ENCODE peak calls at places on chromosomes 16 and 17, in ten cellular contexts. L is A549, D is thyroid gland, J is sigmoid colon, X is adrenal gland, T is body of pancreas, W is heart left ventricle, H is spleen, I is IMR-90, Z is tibial nerve. V is an unnamed sample.
A peak's percentile ranks its signal among the peaks of the same experiment; 100 is the strongest.

GRCh38 chr16:72241930-72242329 is 70.0 kb upstream of the PMFBP1 start:
- DNase-seq in I (peak; percentile 55), X (peak; percentile 15), J (no peak), D (peak; percentile 3), T (peak; percentile 37), Z (no peak), W (no peak), H (no peak), L (peak; percentile 60), V (no peak)

GRCh38 chr17:75516619-75517276 is 420 bp downstream of the TSEN54 start:
- DNase-seq in T (peak; percentile 35), D (peak; percentile 21), X (peak; percentile 48), Z (no peak), I (no peak), L (no peak), W (peak; percentile 47), H (peak; percentile 91), J (no peak), V (peak; percentile 36)

GRCh38 chr17:2043785-2044184 is 2.0 kb downstream of the OVCA2 start:
- DNase-seq in Z (no peak), W (no peak), X (no peak), H (no peak), T (no peak), D (no peak), L (peak; percentile 50), I (peak; percentile 80), J (no peak), V (no peak)

GRCh38 chr16:86026136-86026905 is 127.4 kb downstream of the IRF8 start:
- DNase-seq in D (no peak), L (no peak), W (no peak), T (no peak), I (no peak), H (no peak), J (peak; percentile 27), Z (no peak), X (no peak), V (no peak)

GRCh38 chr16:63289834-63290460 is 1253.7 kb upstream of the CDH8 start:
- DNase-seq in I (no peak), H (peak; percentile 29), T (peak; percentile 49), L (peak; percentile 48), J (peak; percentile 60), Z (no peak), D (peak; percentile 13), X (peak; percentile 34), W (peak; percentile 8), V (no peak)

GRCh38 chr16:19701091-19701490 is 16.9 kb downstream of the KNOP1 start:
- DNase-seq in J (no peak), T (no peak), Z (no peak), D (no peak), W (no peak), H (no peak), I (peak; percentile 24), L (no peak), X (no peak), V (no peak)

GRCh38 chr16:78962457-78962929 is 638.0 kb downstream of the MAF start:
- DNase-seq in X (no peak), T (no peak), H (no peak), Z (no peak), W (no peak), I (no peak), D (peak; percentile 8), J (no peak), L (no peak), V (no peak)

GRCh38 chr17:1273492-1274242 is 3.4 kb downstream of the BHLHA9 start:
- DNase-seq in J (no peak), T (no peak), Z (no peak), W (no peak), H (no peak), X (no peak), I (no peak), L (peak; percentile 33), D (no peak), V (no peak)

GRCh38 chr16:68086860-68087268 is 1.7 kb downstream of the NFATC3 start:
- DNase-seq in L (no peak), H (no peak), X (no peak), Z (no peak), I (no peak), J (no peak), D (no peak), W (no peak), T (no peak), V (no peak)

DNA sequence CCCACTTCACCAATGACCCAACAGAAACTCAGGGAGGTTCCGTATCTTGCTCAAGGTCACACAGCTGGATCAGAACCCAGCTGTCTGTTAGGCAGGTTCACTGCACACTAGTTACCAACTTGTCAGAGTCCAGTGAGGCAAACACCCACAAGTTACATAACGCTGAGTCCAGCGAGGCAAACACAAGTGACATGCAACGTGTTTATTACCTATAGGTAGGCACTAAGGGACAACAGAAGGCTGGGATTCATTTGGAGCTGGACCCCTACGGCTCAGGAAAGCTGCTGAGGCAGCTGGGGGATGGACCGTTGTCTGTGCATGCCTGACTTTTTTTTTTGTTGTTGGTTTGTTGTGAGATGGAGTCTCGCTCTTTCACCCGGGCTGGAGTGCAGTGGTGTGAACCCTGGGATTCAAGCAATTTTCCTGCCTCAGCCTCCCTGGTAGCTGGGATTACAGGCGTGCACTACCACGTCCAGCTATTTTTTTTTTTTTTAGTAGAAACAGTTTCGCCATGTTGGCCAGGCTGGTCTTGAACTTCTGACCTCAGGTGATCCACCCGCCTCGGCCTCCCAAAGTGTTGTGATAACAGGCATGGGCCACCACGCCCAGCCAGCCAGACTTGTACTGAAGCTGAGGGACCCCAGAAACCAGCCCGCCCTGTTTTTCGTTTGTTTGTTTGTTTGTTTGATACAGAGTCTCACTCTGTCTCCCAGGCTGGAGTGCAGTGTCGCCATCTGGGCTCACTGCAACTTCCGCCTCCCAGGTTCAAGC is 1.9 kb upstream of the RSAD1 start:
- DNase-seq in H (peak; percentile 47), D (no peak), Z (no peak), I (no peak), W (no peak), L (no peak), X (no peak), T (peak; percentile 75), J (no peak), V (no peak)
- H3K4me3 ChIP-seq in H (no peak overlapping the region), D (no peak overlapping the region), Z (no peak overlapping the region), I (no peak overlapping the region), W (no peak overlapping the region), L (no peak overlapping the region), X (no peak overlapping the region), T (no peak overlapping the region), J (no peak overlapping the region), V (no peak overlapping the region)

DNA sequence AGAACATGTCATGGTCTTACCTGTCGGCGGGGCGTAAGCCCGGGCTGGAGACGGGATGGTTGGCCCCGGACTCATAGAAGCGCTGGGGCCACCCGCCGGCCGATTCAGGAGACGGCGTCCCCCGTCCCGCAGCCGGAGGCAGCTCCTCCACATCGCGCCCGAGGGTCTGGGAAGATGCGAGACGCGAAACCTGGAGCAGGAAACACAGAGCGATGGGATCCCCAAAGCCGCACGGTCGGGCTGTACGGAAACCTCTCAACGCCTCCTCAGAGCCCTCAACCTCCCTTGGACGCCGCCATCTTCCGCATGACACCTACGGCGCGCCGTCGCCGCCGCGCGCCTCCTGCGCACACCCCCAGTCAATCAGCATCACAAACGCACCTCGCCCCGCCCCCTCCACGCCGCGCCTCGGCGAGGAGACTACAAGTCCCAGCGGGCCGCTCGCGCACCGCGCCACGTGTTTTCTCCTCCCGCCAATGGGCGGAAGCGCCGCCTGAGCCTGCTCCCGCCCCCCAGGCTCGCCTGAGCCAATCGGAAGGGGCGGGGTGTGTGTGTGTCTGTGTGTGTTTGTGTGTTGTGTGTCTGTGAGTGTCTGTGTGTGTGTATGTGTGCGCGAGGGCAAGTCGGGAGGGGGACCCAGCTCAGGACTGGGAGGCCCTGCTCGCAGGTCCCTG is at the start of the genes ATPAF2 and GID4:
- DNase-seq in J (peak; percentile 100), Z (peak; percentile 99), L (peak; percentile 100), X (peak; percentile 100), H (peak; percentile 100), W (peak; percentile 99), D (peak; percentile 100), I (peak; percentile 98), T (peak; percentile 99), V (peak; percentile 100)
- TF ChIP-seq POLR2A in J (no peak), Z (peak; percentile 35), L (peak; percentile 58), X (no peak), H (no peak), W (no peak), D (no peak), I (peak; percentile 49), T (peak; percentile 63), V (peak; percentile 49)

GRCh38 chr16:25172831-25173230 is 43.9 kb upstream of the AQP8 start:
- DNase-seq in D (no peak), Z (no peak), H (no peak), T (peak; percentile 46), I (no peak), L (no peak), W (no peak), J (no peak), X (no peak), V (no peak)
- H3K4me3 ChIP-seq in D (no peak overlapping the region), Z (no peak overlapping the region), H (no peak overlapping the region), T (no peak overlapping the region), I (no peak overlapping the region), L (no peak overlapping the region), W (no peak overlapping the region), J (no peak overlapping the region), X (no peak overlapping the region), V (no peak overlapping the region)

GRCh38 chr17:73194514-73195222 is 1.8 kb downstream of the COG1 start:
- DNase-seq in W (no peak), J (no peak), L (no peak), T (no peak), X (no peak), Z (no peak), I (peak; percentile 90), D (no peak), H (no peak), V (no peak)

GRCh38 chr17:73191443-73192218 is 1.2 kb upstream of the COG1 start:
- DNase-seq in D (peak; percentile 79), Z (peak; percentile 63), W (peak; percentile 57), T (peak; percentile 70), L (peak; percentile 86), H (no peak), X (peak; percentile 71), J (peak; percentile 80), I (peak; percentile 69), V (peak; percentile 67)

GRCh38 chr17:73192894-73193701 is at the start of gene COG1:
- DNase-seq in D (peak; percentile 88), J (peak; percentile 93), X (peak; percentile 86), I (peak; percentile 84), H (peak; percentile 97), W (peak; percentile 92), L (peak; percentile 91), Z (peak; percentile 81), T (peak; percentile 89), V (peak; percentile 87)

GRCh38 chr17:73189417-73190099 is 3.3 kb upstream of the COG1 start:
- DNase-seq in D (peak; percentile 34), W (no peak), Z (no peak), I (peak; percentile 76), T (no peak), L (peak; percentile 87), J (no peak), X (peak; percentile 63), H (no peak), V (no peak)

DNA sequence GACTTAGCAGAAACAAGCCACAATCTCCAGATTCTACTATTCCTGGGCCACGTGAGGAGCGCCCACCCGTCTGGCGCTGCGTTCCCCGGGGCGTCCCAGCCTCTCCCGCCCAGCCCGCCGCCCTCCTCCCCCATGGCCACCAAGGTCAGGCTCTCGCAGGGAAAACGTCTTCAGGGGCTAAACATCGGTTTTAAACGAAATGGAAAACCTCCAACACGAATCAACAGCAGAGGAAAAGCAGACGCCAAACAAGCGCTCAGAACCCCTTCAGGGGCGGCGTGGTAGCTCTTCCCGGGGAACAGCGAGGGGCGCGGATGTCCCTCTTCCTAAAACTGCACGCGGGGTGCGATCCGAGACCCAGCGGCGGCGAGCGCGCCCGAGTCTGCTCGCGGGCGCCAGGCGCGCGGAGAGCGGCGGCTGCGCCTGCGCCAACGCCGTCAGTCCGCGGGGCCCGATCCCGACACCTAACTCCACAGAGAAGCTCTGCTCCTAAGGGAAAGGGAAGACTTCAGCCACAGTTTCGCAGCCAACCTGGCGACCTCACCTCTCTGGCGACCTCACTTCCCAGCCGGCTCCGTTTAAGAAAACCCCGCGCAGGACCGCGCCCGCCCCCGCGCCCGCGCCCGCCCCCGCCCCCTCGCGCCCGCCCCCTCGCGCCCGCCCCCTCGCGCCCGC is 499 bp upstream of the COG1 start:
- DNase-seq in D (peak; percentile 61), J (peak; percentile 80), H (peak; percentile 94), I (peak; percentile 65), X (peak; percentile 53), Z (no peak), L (peak; percentile 92), T (peak; percentile 61), W (peak; percentile 66), V (peak; percentile 68)
- TF ChIP-seq POLR2A in D (no peak), J (no peak), H (no peak), I (peak; percentile 46), X (no peak), Z (no peak), L (peak; percentile 81), T (no peak), W (no peak), V (peak; percentile 9)